ENCODE peak calls at places on chromosomes 13 and 19, in six cellular contexts. One of them, this sample, is unnamed.

GRCh38 chr19:48308695-48309586 is 16.4 kb upstream of the EMP3 start:
- DNase-seq in A172: no peak
- DNase-seq in nephron progenitor cell: no peak
- DNase-seq in AG04449: no peak
- DNase-seq in iPS-NIHi11: no peak
- DNase-seq in activated T-cell treated with anti-CD3 and anti-CD28 coated beads for 1 hour: no peak
- DNase-seq in this sample: peak; percentile 54

GRCh38 chr19:46016426-46017094 is 6.3 kb downstream of the PGLYRP1 start:
- DNase-seq in iPS-NIHi11: peak; percentile 93
- DNase-seq in AG04449: no peak
- DNase-seq in activated T-cell treated with anti-CD3 and anti-CD28 coated beads for 1 hour: peak; percentile 76
- DNase-seq in A172: peak; percentile 59
- DNase-seq in nephron progenitor cell: peak; percentile 90
- DNase-seq in this sample: peak; percentile 78

GRCh38 chr13:80141114-80141849 is 199.6 kb downstream of the SPRY2 start:
- DNase-seq in activated T-cell treated with anti-CD3 and anti-CD28 coated beads for 1 hour: no peak
- DNase-seq in A172: no peak
- DNase-seq in nephron progenitor cell: no peak
- DNase-seq in iPS-NIHi11: no peak
- DNase-seq in AG04449: peak; percentile 49
- DNase-seq in this sample: peak; percentile 78

GRCh38 chr13:60148918-60149317 is 14.8 kb downstream of the DIAPH3 start:
- DNase-seq in nephron progenitor cell: no peak
- DNase-seq in activated T-cell treated with anti-CD3 and anti-CD28 coated beads for 1 hour: no peak
- DNase-seq in iPS-NIHi11: no peak
- DNase-seq in AG04449: no peak
- DNase-seq in A172: no peak
- DNase-seq in this sample: no peak

GRCh38 chr19:47819841-47820244 is 1.9 kb upstream of the CRX start:
- DNase-seq in AG04449: no peak
- DNase-seq in iPS-NIHi11: peak; percentile 70
- DNase-seq in nephron progenitor cell: peak; percentile 58
- DNase-seq in activated T-cell treated with anti-CD3 and anti-CD28 coated beads for 1 hour: no peak
- DNase-seq in A172: no peak
- DNase-seq in this sample: no peak

GRCh38 chr13:112153846-112154245 is 86.9 kb downstream of the SOX1 start:
- DNase-seq in activated T-cell treated with anti-CD3 and anti-CD28 coated beads for 1 hour: no peak
- DNase-seq in nephron progenitor cell: no peak
- DNase-seq in AG04449: no peak
- DNase-seq in A172: no peak
- DNase-seq in iPS-NIHi11: no peak
- DNase-seq in this sample: no peak

GRCh38 chr19:58559275-58560006 is 1.0 kb upstream of the UBE2M start:
- DNase-seq in iPS-NIHi11: peak; percentile 92
- DNase-seq in activated T-cell treated with anti-CD3 and anti-CD28 coated beads for 1 hour: no peak
- DNase-seq in AG04449: no peak
- DNase-seq in A172: peak; percentile 96
- DNase-seq in nephron progenitor cell: peak; percentile 87
- DNase-seq in this sample: peak; percentile 93

GRCh38 chr19:33476151-33476707 is 45.4 kb downstream of the PEPD start:
- DNase-seq in AG04449: no peak
- DNase-seq in iPS-NIHi11: no peak
- DNase-seq in nephron progenitor cell: no peak
- DNase-seq in A172: no peak
- DNase-seq in activated T-cell treated with anti-CD3 and anti-CD28 coated beads for 1 hour: no peak
- DNase-seq in this sample: no peak

GRCh38 chr13:102854675-102855074 is 8.8 kb downstream of the ERCC5 start:
- DNase-seq in iPS-NIHi11: no peak
- DNase-seq in AG04449: no peak
- DNase-seq in nephron progenitor cell: no peak
- DNase-seq in A172: no peak
- DNase-seq in activated T-cell treated with anti-CD3 and anti-CD28 coated beads for 1 hour: no peak
- DNase-seq in this sample: no peak

GRCh38 chr19:10096615-10096963 is 5.9 kb downstream of the ANGPTL6 start:
- DNase-seq in activated T-cell treated with anti-CD3 and anti-CD28 coated beads for 1 hour: no peak
- DNase-seq in A172: no peak
- DNase-seq in AG04449: no peak
- DNase-seq in nephron progenitor cell: no peak
- DNase-seq in iPS-NIHi11: no peak
- DNase-seq in this sample: no peak

GRCh38 chr13:66657165-66657895 is 572.8 kb downstream of the PCDH9 start:
- DNase-seq in AG04449: peak; percentile 57
- DNase-seq in activated T-cell treated with anti-CD3 and anti-CD28 coated beads for 1 hour: no peak
- DNase-seq in iPS-NIHi11: peak; percentile 11
- DNase-seq in A172: peak; percentile 96
- DNase-seq in nephron progenitor cell: no peak
- DNase-seq in this sample: peak; percentile 84

GRCh38 chr13:106034201-106034600 is 501.3 kb downstream of the EFNB2 start:
- DNase-seq in activated T-cell treated with anti-CD3 and anti-CD28 coated beads for 1 hour: no peak
- DNase-seq in nephron progenitor cell: no peak
- DNase-seq in iPS-NIHi11: no peak
- DNase-seq in A172: no peak
- DNase-seq in AG04449: no peak
- DNase-seq in this sample: no peak

GRCh38 chr19:43446746-43447489 is 18.5 kb downstream of the LYPD3 start:
- DNase-seq in activated T-cell treated with anti-CD3 and anti-CD28 coated beads for 1 hour: peak; percentile 79
- DNase-seq in nephron progenitor cell: peak; percentile 80
- DNase-seq in AG04449: no peak
- DNase-seq in iPS-NIHi11: peak; percentile 81
- DNase-seq in A172: peak; percentile 75
- DNase-seq in this sample: peak; percentile 69

GRCh38 chr13:100063333-100063732 is 25.6 kb upstream of the PCCA start:
- DNase-seq in nephron progenitor cell: no peak
- DNase-seq in A172: no peak
- DNase-seq in iPS-NIHi11: no peak
- DNase-seq in AG04449: no peak
- DNase-seq in activated T-cell treated with anti-CD3 and anti-CD28 coated beads for 1 hour: no peak
- DNase-seq in this sample: no peak

GRCh38 chr13:65907656-65908441 is 1322.3 kb downstream of the PCDH9 start:
- DNase-seq in activated T-cell treated with anti-CD3 and anti-CD28 coated beads for 1 hour: no peak
- DNase-seq in AG04449: no peak
- DNase-seq in A172: no peak
- DNase-seq in nephron progenitor cell: no peak
- DNase-seq in iPS-NIHi11: no peak
- DNase-seq in this sample: no peak

GRCh38 chr13:113837554-113838355 is 26.1 kb downstream of the GAS6 start:
- DNase-seq in activated T-cell treated with anti-CD3 and anti-CD28 coated beads for 1 hour: no peak
- DNase-seq in nephron progenitor cell: no peak
- DNase-seq in A172: peak; percentile 97
- DNase-seq in AG04449: peak; percentile 90
- DNase-seq in iPS-NIHi11: peak; percentile 80
- DNase-seq in this sample: peak; percentile 83

GRCh38 chr19:39188960-39189359 is 7.8 kb upstream of the NCCRP1 start:
- DNase-seq in iPS-NIHi11: no peak
- DNase-seq in A172: no peak
- DNase-seq in activated T-cell treated with anti-CD3 and anti-CD28 coated beads for 1 hour: no peak
- DNase-seq in nephron progenitor cell: no peak
- DNase-seq in AG04449: no peak
- DNase-seq in this sample: no peak

GRCh38 chr19:7869910-7870511 is 4.2 kb downstream of the PRR36 start:
- DNase-seq in iPS-NIHi11: no peak
- DNase-seq in nephron progenitor cell: peak; percentile 84
- DNase-seq in activated T-cell treated with anti-CD3 and anti-CD28 coated beads for 1 hour: peak; percentile 37
- DNase-seq in A172: no peak
- DNase-seq in AG04449: no peak
- DNase-seq in this sample: peak; percentile 32

GRCh38 chr19:2888739-2889224 is 11.9 kb upstream of the ZNF57 start:
- DNase-seq in nephron progenitor cell: no peak
- DNase-seq in AG04449: no peak
- DNase-seq in A172: no peak
- DNase-seq in iPS-NIHi11: no peak
- DNase-seq in activated T-cell treated with anti-CD3 and anti-CD28 coated beads for 1 hour: peak; percentile 27
- DNase-seq in this sample: no peak

GRCh38 chr13:96958286-96958891 is 35.9 kb downstream of the OXGR1 start:
- DNase-seq in A172: peak; percentile 32
- DNase-seq in AG04449: no peak
- DNase-seq in activated T-cell treated with anti-CD3 and anti-CD28 coated beads for 1 hour: no peak
- DNase-seq in nephron progenitor cell: peak; percentile 12
- DNase-seq in iPS-NIHi11: peak; percentile 24
- DNase-seq in this sample: peak; percentile 20

GRCh38 chr19:3831601-3832000 is 37.2 kb downstream of the ZFR2 start:
- DNase-seq in A172: no peak
- DNase-seq in iPS-NIHi11: no peak
- DNase-seq in AG04449: no peak
- DNase-seq in activated T-cell treated with anti-CD3 and anti-CD28 coated beads for 1 hour: no peak
- DNase-seq in nephron progenitor cell: no peak
- DNase-seq in this sample: no peak

GRCh38 chr13:26320766-26321165 is 66.8 kb downstream of the CDK8 start:
- DNase-seq in activated T-cell treated with anti-CD3 and anti-CD28 coated beads for 1 hour: no peak
- DNase-seq in A172: no peak
- DNase-seq in nephron progenitor cell: no peak
- DNase-seq in iPS-NIHi11: no peak
- DNase-seq in AG04449: no peak
- DNase-seq in this sample: no peak

GRCh38 chr13:95234242-95234641 is 67.0 kb downstream of the ABCC4 start:
- DNase-seq in A172: no peak
- DNase-seq in nephron progenitor cell: no peak
- DNase-seq in activated T-cell treated with anti-CD3 and anti-CD28 coated beads for 1 hour: no peak
- DNase-seq in iPS-NIHi11: no peak
- DNase-seq in AG04449: no peak
- DNase-seq in this sample: no peak

GRCh38 chr13:21478881-21479808 is 20.0 kb upstream of the ZDHHC20 start:
- DNase-seq in nephron progenitor cell: peak; percentile 36
- DNase-seq in A172: peak; percentile 80
- DNase-seq in AG04449: peak; percentile 23
- DNase-seq in activated T-cell treated with anti-CD3 and anti-CD28 coated beads for 1 hour: no peak
- DNase-seq in iPS-NIHi11: peak; percentile 50
- DNase-seq in this sample: peak; percentile 13

GRCh38 chr13:98141938-98142426 is 912 bp upstream of the FARP1 start:
- DNase-seq in iPS-NIHi11: peak; percentile 46
- DNase-seq in nephron progenitor cell: peak; percentile 35
- DNase-seq in AG04449: no peak
- DNase-seq in activated T-cell treated with anti-CD3 and anti-CD28 coated beads for 1 hour: no peak
- DNase-seq in A172: no peak
- DNase-seq in this sample: peak; percentile 51

GRCh38 chr13:21638319-21639282 is 32.3 kb upstream of the FGF9 start:
- DNase-seq in iPS-NIHi11: peak; percentile 42
- DNase-seq in A172: peak; percentile 35
- DNase-seq in nephron progenitor cell: peak; percentile 44
- DNase-seq in AG04449: no peak
- DNase-seq in activated T-cell treated with anti-CD3 and anti-CD28 coated beads for 1 hour: peak; percentile 11
- DNase-seq in this sample: peak; percentile 4

GRCh38 chr19:55678121-55678671 is 3.2 kb downstream of the EPN1 start:
- DNase-seq in iPS-NIHi11: no peak
- DNase-seq in A172: no peak
- DNase-seq in AG04449: no peak
- DNase-seq in nephron progenitor cell: no peak
- DNase-seq in activated T-cell treated with anti-CD3 and anti-CD28 coated beads for 1 hour: no peak
- DNase-seq in this sample: no peak

GRCh38 chr19:28465317-28466086 is 747.4 kb downstream of the UQCRFS1 start:
- DNase-seq in activated T-cell treated with anti-CD3 and anti-CD28 coated beads for 1 hour: no peak
- DNase-seq in iPS-NIHi11: no peak
- DNase-seq in A172: peak; percentile 50
- DNase-seq in nephron progenitor cell: no peak
- DNase-seq in AG04449: no peak
- DNase-seq in this sample: no peak

GRCh38 chr19:55702131-55702627 is 27.2 kb downstream of the EPN1 start:
- DNase-seq in nephron progenitor cell: no peak
- DNase-seq in A172: no peak
- DNase-seq in iPS-NIHi11: no peak
- DNase-seq in activated T-cell treated with anti-CD3 and anti-CD28 coated beads for 1 hour: no peak
- DNase-seq in AG04449: no peak
- DNase-seq in this sample: no peak

GRCh38 chr19:48390188-48391099 is 907 bp downstream of the KDELR1 start:
- DNase-seq in activated T-cell treated with anti-CD3 and anti-CD28 coated beads for 1 hour: peak; percentile 53
- DNase-seq in A172: peak; percentile 8
- DNase-seq in iPS-NIHi11: peak; percentile 83
- DNase-seq in nephron progenitor cell: peak; percentile 71
- DNase-seq in AG04449: no peak
- DNase-seq in this sample: peak; percentile 57

GRCh38 chr19:48751835-48752510 is 468 bp downstream of the FUT1 start:
- DNase-seq in activated T-cell treated with anti-CD3 and anti-CD28 coated beads for 1 hour: no peak
- DNase-seq in AG04449: no peak
- DNase-seq in iPS-NIHi11: no peak
- DNase-seq in nephron progenitor cell: no peak
- DNase-seq in A172: no peak
- DNase-seq in this sample: no peak

GRCh38 chr13:30376426-30377311 is 45.6 kb upstream of the UBE2L5 start:
- DNase-seq in A172: no peak
- DNase-seq in iPS-NIHi11: no peak
- DNase-seq in AG04449: no peak
- DNase-seq in activated T-cell treated with anti-CD3 and anti-CD28 coated beads for 1 hour: peak; percentile 51
- DNase-seq in nephron progenitor cell: no peak
- DNase-seq in this sample: peak; percentile 82

GRCh38 chr13:33349996-33350826 is 64.7 kb upstream of the STARD13 start:
- DNase-seq in A172: peak; percentile 18
- DNase-seq in nephron progenitor cell: peak; percentile 42
- DNase-seq in activated T-cell treated with anti-CD3 and anti-CD28 coated beads for 1 hour: no peak
- DNase-seq in AG04449: no peak
- DNase-seq in iPS-NIHi11: peak; percentile 61
- DNase-seq in this sample: peak; percentile 72